ENCODE peak calls at places on chromosome 11, in four cellular contexts. I, Q, O and R are unnamed samples.

GRCh38 chr11:133529807-133530500 is 2.3 kb downstream of the OPCML start:
- DNase-seq in I (no peak), Q (no peak), O (no peak), R (no peak)

GRCh38 chr11:3050386-3051325 is 6.6 kb downstream of the CARS1 start:
- DNase-seq in I (no peak), Q (no peak), O (no peak), R (no peak)

GRCh38 chr11:117919326-117920275 is 9.6 kb downstream of the TMPRSS13 start:
- DNase-seq in I (no peak), Q (no peak), O (no peak), R (no peak)

GRCh38 chr11:34890812-34891211 is 25.4 kb downstream of the APIP start:
- DNase-seq in I (no peak), Q (no peak), O (no peak), R (no peak)

GRCh38 chr11:15006139-15006759 is 34.1 kb upstream of the CALCA start:
- DNase-seq in I (no peak), Q (peak; percentile 39), O (peak; percentile 0), R (no peak)

GRCh38 chr11:64385953-64386704 is 27.2 kb downstream of the RPS6KA4 start:
- DNase-seq in I (no peak), Q (no peak), O (no peak), R (no peak)

GRCh38 chr11:59802639-59803176 is 7.9 kb downstream of the MRPL16 start:
- DNase-seq in I (no peak), Q (peak; percentile 33), O (no peak), R (no peak)

GRCh38 chr11:16924826-16925494 is 89.3 kb downstream of the PLEKHA7 start:
- DNase-seq in I (no peak), Q (peak; percentile 49), O (no peak), R (peak; percentile 68)

GRCh38 chr11:67401495-67402191 is at the start of gene PPP1CA:
- DNase-seq in I (peak; percentile 64), Q (peak; percentile 99), O (no peak), R (peak; percentile 88)

GRCh38 chr11:36030707-36031365 is 87.0 kb downstream of the LDLRAD3 start:
- DNase-seq in I (no peak), Q (no peak), O (no peak), R (no peak)

GRCh38 chr11:61054927-61055562 is 47.2 kb upstream of the CD5 start:
- DNase-seq in I (no peak), Q (no peak), O (no peak), R (no peak)

GRCh38 chr11:92628401-92629292 is 340.8 kb upstream of the MTNR1B start:
- DNase-seq in I (no peak), Q (no peak), O (no peak), R (no peak)

GRCh38 chr11:12244156-12244555 is 133.2 kb upstream of the PARVA start:
- DNase-seq in I (no peak), Q (no peak), O (no peak), R (no peak)

GRCh38 chr11:66414120-66414934 is 6.5 kb upstream of the NPAS4 start:
- DNase-seq in I (peak; percentile 29), Q (no peak), O (no peak), R (peak; percentile 33)

GRCh38 chr11:20876738-20877137 is 207.4 kb downstream of the NELL1 start:
- DNase-seq in I (no peak), Q (no peak), O (no peak), R (no peak)

GRCh38 chr11:2314136-2314524 is 12.3 kb downstream of the TSPAN32 start:
- DNase-seq in I (no peak), Q (no peak), O (no peak), R (no peak)

GRCh38 chr11:15497366-15497765 is 382.6 kb downstream of the INSC start:
- DNase-seq in I (no peak), Q (no peak), O (no peak), R (no peak)

GRCh38 chr11:18046116-18046777 is at the start of gene TPH1:
- DNase-seq in I (peak; percentile 3), Q (no peak), O (no peak), R (peak; percentile 68)

GRCh38 chr11:19711911-19712280 is 741 bp upstream of the NAV2 start:
- DNase-seq in I (no peak), Q (no peak), O (no peak), R (peak; percentile 50)

GRCh38 chr11:8268530-8269461 is 5.1 kb upstream of the LMO1 start:
- DNase-seq in I (no peak), Q (peak; percentile 46), O (no peak), R (peak; percentile 50)

GRCh38 chr11:76576166-76576565 is 94.4 kb downstream of the LRRC32 start:
- DNase-seq in I (no peak), Q (no peak), O (no peak), R (no peak)

GRCh38 chr11:63769719-63770443 is 1.3 kb upstream of the ZFTA start:
- DNase-seq in I (no peak), Q (no peak), O (no peak), R (peak; percentile 24)

GRCh38 chr11:26841818-26842457 is 120.1 kb upstream of the SLC5A12 start:
- DNase-seq in I (no peak), Q (no peak), O (no peak), R (no peak)

GRCh38 chr11:36436084-36436483 is 74.0 kb downstream of the TRAF6 start:
- DNase-seq in I (no peak), Q (no peak), O (no peak), R (no peak)

GRCh38 chr11:134724779-134725140 is 312.7 kb upstream of the B3GAT1 start:
- DNase-seq in I (no peak), Q (no peak), O (no peak), R (no peak)

DNA sequence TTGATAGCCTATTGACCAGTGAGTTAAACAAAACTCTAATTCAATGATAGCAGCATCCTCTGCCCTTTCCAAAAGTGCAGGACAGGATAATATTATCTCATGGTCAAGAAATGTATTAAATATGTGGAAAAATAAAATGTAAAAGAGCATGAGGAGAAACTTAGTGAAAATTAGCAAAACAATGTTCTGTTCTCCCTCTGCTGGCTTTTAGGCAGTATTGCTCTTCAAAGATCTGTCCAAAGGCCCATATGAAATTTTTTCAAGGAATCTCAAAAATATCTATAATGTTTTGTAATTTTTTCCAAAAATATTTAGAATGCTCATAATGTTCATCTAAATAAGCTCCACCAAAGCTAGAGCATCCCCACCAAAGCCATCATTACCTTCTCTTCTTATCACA is 8.3 kb upstream of the ARL14EP start:
- DNase-seq in I (no peak), Q (no peak), O (no peak), R (no peak)
- TF ChIP-seq SP1 in I (no peak), Q (no peak), O (no peak), R (no peak)

GRCh38 chr11:72607101-72607468 is 67.1 kb downstream of the PDE2A start:
- DNase-seq in I (no peak), Q (no peak), O (no peak), R (no peak)
- TF ChIP-seq SP1 in I (no peak), Q (no peak), O (no peak), R (no peak)

GRCh38 chr11:100936781-100937180 is 192.8 kb downstream of the PGR start:
- DNase-seq in I (no peak), Q (no peak), O (no peak), R (no peak)

GRCh38 chr11:100928426-100928825 is 201.2 kb downstream of the PGR start:
- DNase-seq in I (no peak), Q (no peak), O (no peak), R (no peak)

GRCh38 chr11:100929377-100929776 is 200.2 kb downstream of the PGR start:
- DNase-seq in I (no peak), Q (no peak), O (no peak), R (no peak)

GRCh38 chr11:100930185-100930778 is 199.3 kb downstream of the PGR start:
- DNase-seq in I (no peak), Q (peak; percentile 27), O (no peak), R (no peak)

DNA sequence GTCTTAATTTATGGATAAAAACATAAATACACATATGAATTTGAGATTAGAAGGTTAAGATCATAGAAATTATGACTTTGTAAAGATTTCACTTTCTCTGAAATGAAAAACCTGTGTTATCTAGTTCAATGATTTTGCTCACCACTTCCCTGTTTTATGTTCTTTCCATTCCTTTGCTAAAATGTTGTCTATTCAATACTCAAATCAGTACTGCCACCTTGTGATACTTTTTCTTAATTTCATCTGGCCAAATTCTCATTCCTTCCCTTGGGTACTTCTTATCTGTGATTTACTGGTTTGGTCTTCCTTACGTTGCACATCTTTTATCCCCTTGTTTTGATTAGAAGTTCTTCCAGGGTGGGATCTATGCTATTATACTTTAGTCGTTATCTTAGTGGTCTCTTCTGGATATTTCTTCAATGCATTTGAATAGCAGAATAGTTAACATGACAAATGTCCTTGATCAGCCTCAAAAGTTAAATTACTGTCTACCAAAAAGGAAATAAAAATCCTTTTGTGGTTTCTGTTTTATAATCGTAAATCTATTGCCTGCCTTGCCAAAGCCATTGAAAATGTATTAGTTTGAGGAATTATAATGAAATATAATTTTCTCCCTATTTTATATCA is 197.0 kb downstream of the PGR start:
- DNase-seq in I (no peak), Q (peak; percentile 24), O (no peak), R (no peak)
- TF ChIP-seq SP1 in I (no peak), Q (no peak), O (no peak), R (no peak)

DNA sequence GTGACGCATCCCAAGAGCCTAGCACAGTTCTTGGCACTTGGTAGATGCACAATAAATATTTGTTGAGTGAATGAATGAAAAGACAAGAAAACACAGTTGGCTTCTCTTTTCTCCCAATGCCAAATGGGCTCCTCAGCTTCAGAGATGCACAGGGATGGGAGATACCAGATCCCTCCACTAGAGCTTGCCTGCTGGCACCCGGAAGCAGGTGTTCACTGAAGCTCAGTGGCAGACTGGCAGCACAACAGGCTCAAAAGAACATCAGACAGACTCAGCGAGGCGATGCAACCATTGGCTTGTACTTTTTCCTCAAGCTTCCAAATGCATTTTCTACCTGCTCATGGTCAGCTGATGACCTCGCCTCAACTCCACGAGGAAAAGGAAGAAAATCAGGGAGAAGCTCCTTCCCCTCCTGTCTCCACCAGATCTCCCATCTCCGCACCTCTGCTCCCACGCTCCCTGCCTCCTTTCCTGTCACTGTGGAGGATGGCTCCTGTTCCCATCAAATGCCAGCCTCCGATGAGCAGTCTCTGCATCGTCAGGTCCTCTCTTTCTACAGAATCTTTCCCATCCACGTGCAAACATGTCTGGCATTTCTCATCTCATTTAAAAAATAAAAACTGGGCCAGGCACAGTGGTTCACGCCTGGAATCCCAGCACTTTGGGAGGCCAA is 5.8 kb downstream of the RAPSN start:
- DNase-seq in I (no peak), Q (no peak), O (no peak), R (no peak)
- TF ChIP-seq SP1 in I (no peak), Q (no peak), O (no peak), R (no peak)

DNA sequence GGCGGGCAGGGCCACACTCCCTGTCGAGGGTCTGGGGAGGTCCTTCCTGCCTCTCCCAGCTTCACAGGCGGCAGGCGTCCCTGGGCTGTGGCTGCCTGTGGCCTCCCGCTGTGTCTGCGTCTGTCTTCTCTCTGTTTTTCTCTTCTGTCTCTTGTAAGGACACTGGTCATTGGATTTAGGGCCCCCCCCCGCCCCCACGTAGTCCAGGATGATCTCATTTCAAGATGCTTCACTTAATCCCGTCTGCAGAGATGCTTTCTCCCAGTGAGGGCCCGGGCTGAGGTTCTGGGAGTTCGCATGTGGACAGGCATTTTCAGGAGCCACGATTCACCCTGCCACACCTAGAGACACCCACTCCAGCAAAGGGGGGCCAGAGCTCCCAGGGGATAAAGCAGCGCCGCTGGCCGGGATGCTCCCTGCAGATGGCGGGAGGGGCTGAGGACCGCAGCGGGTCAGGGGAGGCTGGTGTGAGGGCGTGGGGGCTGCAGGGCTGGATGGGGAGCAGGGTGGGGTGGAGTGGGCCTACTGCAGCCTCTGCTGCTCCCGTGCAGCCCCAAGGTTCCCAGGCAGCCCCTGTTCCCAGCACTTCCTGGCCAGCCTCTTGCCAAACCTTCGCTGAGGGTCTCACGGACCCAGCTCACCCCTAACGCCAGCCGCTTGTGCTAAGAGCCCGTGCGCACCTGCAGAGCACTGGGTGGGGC is 12.9 kb downstream of the MUC5B start:
- DNase-seq in I (no peak), Q (no peak), O (no peak), R (no peak)
- TF ChIP-seq SP1 in I (no peak), Q (no peak), O (no peak), R (no peak)

GRCh38 chr11:120573756-120574354 is 62.3 kb downstream of the GRIK4 start:
- DNase-seq in I (no peak), Q (no peak), O (no peak), R (peak; percentile 6)
- TF ChIP-seq SP1 in I (no peak), Q (no peak), O (no peak), R (no peak)